ENCODE peak calls at places on chromosomes 3 and 15, in eight cellular contexts. P is RCC 7860, G is OCI-M1, F is fibroblast of lung, B is cardiac fibroblast, A is GM20000, C is pancreas, K is MV-4-11. S is an unnamed sample.

GRCh38 chr15:31360158-31360561 is 33.5 kb downstream of the KLF13 start:
- DNase-seq in A (no peak), P (no peak), K (no peak), C (peak), G (no peak), F (no peak), B (no peak), S (no peak)

GRCh38 chr15:90749754-90750153 is 32.6 kb downstream of the BLM start:
- DNase-seq in G (no peak), F (peak), A (no peak), K (no peak), B (no peak), C (no peak), P (no peak), S (no peak)

GRCh38 chr3:52056521-52056967 is at the start of gene DUSP7:
- DNase-seq in A (peak), C (no peak), F (peak), G (peak), P (peak), K (peak), B (peak), S (peak)

GRCh38 chr3:182524711-182525401 is 268.4 kb upstream of the ATP11B start:
- DNase-seq in G (no peak), B (no peak), A (no peak), P (no peak), F (no peak), C (no peak), K (no peak), S (no peak)

GRCh38 chr3:178476886-178477285 is 59.4 kb upstream of the KCNMB2 start:
- DNase-seq in K (no peak), F (no peak), P (no peak), G (no peak), A (no peak), B (no peak), C (no peak), S (no peak)

GRCh38 chr3:31176045-31176444 is 281.6 kb upstream of the GADL1 start:
- DNase-seq in K (no peak), C (no peak), A (no peak), P (no peak), B (no peak), F (no peak), G (no peak), S (no peak)

GRCh38 chr3:57169872-57170623 is 4.9 kb upstream of the IL17RD start:
- DNase-seq in A (peak), P (peak), G (peak), B (peak), F (peak), C (peak), K (peak), S (peak)

GRCh38 chr3:165195226-165195625 is 958 bp downstream of the SLITRK3 start:
- DNase-seq in P (no peak), F (no peak), B (no peak), C (no peak), A (no peak), K (no peak), G (no peak), S (no peak)

GRCh38 chr3:186144257-186144656 is 35.4 kb upstream of the ETV5 start:
- DNase-seq in G (no peak), K (no peak), A (no peak), C (no peak), P (no peak), F (no peak), B (no peak), S (no peak)

GRCh38 chr3:2356298-2356950 is 257.8 kb downstream of the CNTN4 start:
- DNase-seq in K (no peak), C (no peak), P (no peak), G (no peak), F (no peak), A (no peak), B (no peak), S (no peak)

GRCh38 chr3:188339410-188340295 is 185.7 kb downstream of the LPP start:
- DNase-seq in P (no peak), B (no peak), F (no peak), K (no peak), G (no peak), A (no peak), C (no peak), S (no peak)

GRCh38 chr3:197241173-197241572 is 57.2 kb downstream of the DLG1 start:
- DNase-seq in K (no peak), A (no peak), C (no peak), B (no peak), G (no peak), P (no peak), F (peak), S (no peak)

GRCh38 chr3:186784820-186785516 is 1.6 kb downstream of the EIF4A2 start:
- DNase-seq in C (no peak), K (no peak), B (no peak), G (no peak), A (no peak), F (no peak), P (no peak), S (no peak)

GRCh38 chr3:9278498-9278897 is 29.1 kb upstream of the SRGAP3 start:
- DNase-seq in A (no peak), K (no peak), F (no peak), C (no peak), B (no peak), G (no peak), P (no peak), S (no peak)

GRCh38 chr15:61936528-61937195 is 123.6 kb downstream of the VPS13C start:
- DNase-seq in K (no peak), P (no peak), B (no peak), A (no peak), F (no peak), G (no peak), C (no peak), S (no peak)

GRCh38 chr3:142022381-142022780 is 127.0 kb downstream of the TFDP2 start:
- DNase-seq in G (peak), P (no peak), F (peak), K (peak), C (no peak), B (peak), A (peak), S (peak)

GRCh38 chr15:62858343-62858742 is 184.2 kb upstream of the TPM1 start:
- DNase-seq in P (no peak), F (no peak), C (no peak), G (no peak), K (no peak), A (no peak), B (no peak), S (no peak)

GRCh38 chr3:194387276-194387675 is 11.8 kb downstream of the GP5 start:
- DNase-seq in P (no peak), K (no peak), F (no peak), A (no peak), B (no peak), C (no peak), G (no peak), S (no peak)

GRCh38 chr3:139561959-139562676 is 22.6 kb upstream of the RBP1 start:
- DNase-seq in F (peak), K (no peak), C (no peak), A (peak), B (peak), G (no peak), P (no peak), S (no peak)

GRCh38 chr3:43856351-43856750 is 165.6 kb downstream of the ABHD5 start:
- DNase-seq in B (no peak), C (no peak), P (no peak), A (no peak), K (no peak), G (no peak), F (no peak), S (no peak)

GRCh38 chr15:65771870-65772269 is 20.2 kb downstream of the DENND4A start:
- DNase-seq in B (no peak), G (no peak), A (no peak), P (no peak), F (no peak), C (no peak), K (peak), S (no peak)

GRCh38 chr3:100982710-100983109 is 10.5 kb downstream of the ABI3BP start:
- DNase-seq in G (no peak), F (peak), P (no peak), C (no peak), A (no peak), K (no peak), B (peak), S (no peak)

GRCh38 chr3:175851541-175851940 is 992.4 kb downstream of the NAALADL2 start:
- DNase-seq in F (no peak), C (no peak), B (no peak), P (no peak), G (no peak), K (no peak), A (no peak), S (no peak)

S was measured in Kasumi-1.